ENCODE peak calls at places on chromosomes 12 and 14, in four cellular contexts. One of them, this sample, is unnamed.

GRCh38 chr12:116002890-116003536 is 274.5 kb downstream of the MED13L start:
- DNase-seq in T-helper 2 cell: no peak
- DNase-seq in activated T-cell treated with anti-CD3 and anti-CD28 coated beads for 1 hour: no peak
- DNase-seq in type B pancreatic cell: no peak
- DNase-seq in this sample: no peak

GRCh38 chr14:24535737-24536136 is 27.7 kb upstream of the CMA1 start:
- DNase-seq in T-helper 2 cell: no peak
- DNase-seq in type B pancreatic cell: no peak
- DNase-seq in activated T-cell treated with anti-CD3 and anti-CD28 coated beads for 1 hour: no peak
- DNase-seq in this sample: no peak

GRCh38 chr14:105485720-105486332 is 860 bp upstream of the CRIP1 start:
- DNase-seq in type B pancreatic cell: no peak
- DNase-seq in activated T-cell treated with anti-CD3 and anti-CD28 coated beads for 1 hour: no peak
- DNase-seq in T-helper 2 cell: peak; percentile 69
- DNase-seq in this sample: no peak

GRCh38 chr12:115313929-115314328 is 630.0 kb upstream of the TBX3 start:
- DNase-seq in activated T-cell treated with anti-CD3 and anti-CD28 coated beads for 1 hour: no peak
- DNase-seq in T-helper 2 cell: no peak
- DNase-seq in type B pancreatic cell: no peak
- DNase-seq in this sample: no peak

GRCh38 chr12:23399402-23399933 is 550.0 kb downstream of the SOX5 start:
- DNase-seq in activated T-cell treated with anti-CD3 and anti-CD28 coated beads for 1 hour: no peak
- DNase-seq in type B pancreatic cell: no peak
- DNase-seq in T-helper 2 cell: no peak
- DNase-seq in this sample: no peak

GRCh38 chr12:116434155-116435065 is 124.8 kb upstream of the MAP1LC3B2 start:
- DNase-seq in T-helper 2 cell: no peak
- DNase-seq in type B pancreatic cell: no peak
- DNase-seq in activated T-cell treated with anti-CD3 and anti-CD28 coated beads for 1 hour: no peak
- DNase-seq in this sample: no peak

GRCh38 chr12:132030367-132031038 is 80.8 kb downstream of the EP400 start:
- DNase-seq in type B pancreatic cell: no peak
- DNase-seq in activated T-cell treated with anti-CD3 and anti-CD28 coated beads for 1 hour: no peak
- DNase-seq in T-helper 2 cell: no peak
- DNase-seq in this sample: no peak

GRCh38 chr12:107435072-107435471 is 250.5 kb upstream of the PWP1 start:
- DNase-seq in T-helper 2 cell: no peak
- DNase-seq in type B pancreatic cell: no peak
- DNase-seq in activated T-cell treated with anti-CD3 and anti-CD28 coated beads for 1 hour: no peak
- DNase-seq in this sample: no peak

GRCh38 chr12:57626111-57626928 is 6.7 kb downstream of the B4GALNT1 start:
- DNase-seq in T-helper 2 cell: no peak
- DNase-seq in activated T-cell treated with anti-CD3 and anti-CD28 coated beads for 1 hour: no peak
- DNase-seq in type B pancreatic cell: no peak
- DNase-seq in this sample: no peak

GRCh38 chr12:108615918-108616317 is 17.8 kb downstream of the SELPLG start:
- DNase-seq in activated T-cell treated with anti-CD3 and anti-CD28 coated beads for 1 hour: no peak
- DNase-seq in type B pancreatic cell: no peak
- DNase-seq in T-helper 2 cell: no peak
- DNase-seq in this sample: no peak